ENCODE peak calls at places on chromosomes 13 and 19, in four cellular contexts. B is left ventricle myocardium inferior, P is sigmoid colon, K is upper lobe of left lung. J is an unnamed sample.

GRCh38 chr13:98050041-98050466 is 92.8 kb upstream of the FARP1 start:
- DNase-seq in P (no peak), B (no peak), K (no peak), J (no peak)

GRCh38 chr13:19586904-19587634 is 25.7 kb upstream of the TPTE2 start:
- DNase-seq in P (no peak), B (no peak), K (peak; percentile 47), J (no peak)

GRCh38 chr19:32649751-32650150 is 25.2 kb downstream of the ANKRD27 start:
- DNase-seq in K (no peak), B (peak; percentile 74), P (no peak), J (no peak)

GRCh38 chr19:48598996-48599626 is 7.4 kb upstream of the SPACA4 start:
- DNase-seq in P (no peak), B (no peak), K (no peak), J (no peak)

GRCh38 chr13:41075034-41075433 is 13.7 kb downstream of the WBP4 start:
- DNase-seq in P (no peak), B (no peak), K (no peak), J (no peak)

GRCh38 chr19:38073806-38074685 is 150.0 kb downstream of the DPF1 start:
- DNase-seq in B (no peak), K (no peak), P (no peak), J (no peak)

GRCh38 chr13:20769091-20769490 is 4.7 kb downstream of the EEF1AKMT1 start:
- DNase-seq in B (no peak), P (no peak), K (no peak), J (no peak)

GRCh38 chr13:30851697-30852096 is 54.4 kb upstream of the MEDAG start:
- DNase-seq in P (no peak), B (no peak), K (no peak), J (no peak)

GRCh38 chr19:35346193-35347052 is 1.3 kb upstream of the FFAR1 start:
- DNase-seq in K (peak; percentile 24), B (no peak), P (peak; percentile 53), J (peak; percentile 24)

DNA sequence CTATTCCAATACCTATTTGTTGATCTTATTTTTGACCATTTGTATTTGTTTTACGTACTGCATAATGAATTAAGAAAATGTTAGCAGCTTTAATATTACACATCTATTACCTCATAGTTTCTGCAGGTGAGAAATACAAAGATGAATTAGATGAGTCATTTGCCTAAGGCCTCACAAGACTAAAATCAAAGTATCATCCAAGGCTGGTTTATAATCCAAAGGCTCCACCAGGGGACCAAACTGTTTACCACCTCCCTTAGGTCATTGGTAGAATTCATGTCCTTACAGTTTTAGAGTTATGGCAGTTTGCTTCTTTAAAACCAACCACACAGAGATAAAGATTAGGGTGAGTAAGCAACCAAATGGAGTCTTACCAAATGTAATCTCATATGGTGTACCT is 848.1 kb downstream of the SLITRK6 start:
- DNase-seq in P (no peak), B (no peak), K (no peak), J (no peak)
- TF ChIP-seq CTCF in P (no peak), B (no peak), K (no peak), J (no peak)

DNA sequence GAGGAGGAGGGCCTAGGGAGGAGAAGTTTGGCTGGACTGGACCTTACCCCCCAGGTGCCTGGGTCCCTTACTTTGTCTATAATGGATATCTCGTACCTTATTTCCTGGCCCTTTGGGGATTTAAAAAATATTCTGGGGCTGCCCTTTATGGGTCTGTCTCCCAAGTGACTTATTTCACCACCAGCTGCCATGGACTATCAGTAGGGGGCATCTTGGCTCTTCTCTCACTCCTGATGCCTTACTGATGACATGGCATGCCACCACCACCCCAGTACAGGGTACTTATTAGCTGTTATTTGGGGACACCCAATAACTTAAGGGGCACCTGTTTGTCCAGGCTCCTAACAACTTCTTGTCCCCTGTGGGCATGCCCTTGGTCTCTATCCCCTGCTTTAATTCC is 38.0 kb downstream of the NFIX start:
- DNase-seq in K (no peak), P (no peak), B (no peak), J (no peak)
- TF ChIP-seq CTCF in K (no peak), P (no peak), B (peak; percentile 21), J (no peak)

DNA sequence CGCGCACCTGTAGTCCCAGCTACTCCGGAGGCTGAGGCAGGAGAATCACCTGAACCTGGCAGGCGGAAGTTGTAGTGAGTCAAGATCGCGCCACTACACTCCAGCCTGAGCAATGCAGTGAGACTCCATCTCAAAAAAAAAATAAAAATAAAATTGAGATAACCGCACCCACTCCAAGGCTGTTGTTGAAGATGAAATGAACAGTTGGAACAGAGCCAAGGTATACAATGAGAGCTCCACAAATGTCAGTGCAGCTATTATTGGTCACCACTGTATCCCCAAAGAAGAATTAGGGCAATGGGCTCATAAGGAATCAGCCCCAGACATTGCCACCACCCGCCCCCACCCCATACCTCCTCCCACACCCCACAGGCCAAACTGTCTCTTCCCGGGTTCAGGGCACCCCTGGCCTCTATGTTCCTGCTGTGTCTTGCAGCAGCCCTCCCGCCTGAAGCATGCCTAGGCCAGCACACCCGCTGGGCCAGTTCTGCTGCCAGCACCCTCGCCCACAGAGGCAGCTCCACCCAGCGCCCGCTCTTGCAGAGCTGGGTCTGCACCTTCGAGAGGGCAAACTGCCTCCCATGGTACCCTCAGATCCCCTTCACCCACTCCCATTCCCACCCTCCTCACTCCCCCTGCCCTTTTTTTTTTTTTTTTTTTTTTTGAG is 3.5 kb upstream of the S1PR5 start:
- DNase-seq in P (no peak), B (no peak), K (no peak), J (no peak)
- TF ChIP-seq CTCF in P (no peak), B (no peak), K (no peak), J (no peak)

GRCh38 chr13:25179810-25180437 is 7.8 kb upstream of the AMER2 start:
- DNase-seq in P (no peak), K (no peak), B (no peak), J (no peak)

GRCh38 chr13:25179011-25179410 is 6.9 kb upstream of the AMER2 start:
- DNase-seq in K (no peak), B (no peak), P (no peak), J (no peak)

GRCh38 chr13:25180795-25181537 is 8.9 kb upstream of the AMER2 start:
- DNase-seq in P (no peak), B (no peak), K (no peak), J (no peak)

GRCh38 chr13:25180450-25180794 is 8.3 kb upstream of the AMER2 start:
- DNase-seq in P (no peak), K (no peak), B (no peak), J (no peak)

DNA sequence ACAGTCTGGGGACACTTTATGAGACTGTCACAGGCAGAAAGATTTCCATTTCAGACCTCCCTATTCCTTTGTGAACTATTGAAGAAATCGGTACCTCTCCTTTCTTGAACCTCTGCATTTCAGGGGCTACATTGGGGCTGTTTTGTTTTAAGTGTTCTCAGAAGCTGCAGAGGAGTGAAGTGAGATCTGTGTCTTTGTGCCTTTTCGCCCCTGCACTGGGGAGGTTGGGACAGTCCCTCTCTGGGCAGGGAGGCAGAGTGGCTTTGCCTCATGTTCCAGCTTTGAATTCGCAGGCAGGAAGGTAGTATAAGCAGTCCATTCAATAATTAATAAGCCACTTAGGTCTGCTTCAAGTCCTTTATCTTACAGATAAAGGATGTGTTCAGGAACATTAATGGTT is 9.5 kb upstream of the AMER2 start:
- DNase-seq in K (no peak), B (no peak), P (no peak), J (no peak)
- TF ChIP-seq CTCF in K (no peak), B (no peak), P (no peak), J (no peak)

GRCh38 chr19:47378246-47378645 is 29.1 kb downstream of the DHX34 start:
- DNase-seq in P (no peak), B (no peak), K (no peak), J (no peak)
- TF ChIP-seq CTCF in P (no peak), B (no peak), K (no peak), J (no peak)

GRCh38 chr19:15315101-15315500 is 17.2 kb downstream of the BRD4 start:
- DNase-seq in P (no peak), B (no peak), K (no peak), J (no peak)

GRCh38 chr19:15313649-15314279 is 18.6 kb downstream of the BRD4 start:
- DNase-seq in K (no peak), P (peak; percentile 21), B (no peak), J (no peak)

GRCh38 chr19:15318241-15318691 is 14.1 kb downstream of the BRD4 start:
- DNase-seq in K (peak; percentile 56), P (no peak), B (no peak), J (no peak)

GRCh38 chr19:15317392-15318011 is 14.8 kb downstream of the BRD4 start:
- DNase-seq in B (no peak), K (no peak), P (no peak), J (no peak)

GRCh38 chr19:15316498-15316897 is 15.8 kb downstream of the BRD4 start:
- DNase-seq in P (no peak), K (no peak), B (no peak), J (no peak)
- TF ChIP-seq CTCF in P (no peak), K (no peak), B (no peak), J (no peak)

DNA sequence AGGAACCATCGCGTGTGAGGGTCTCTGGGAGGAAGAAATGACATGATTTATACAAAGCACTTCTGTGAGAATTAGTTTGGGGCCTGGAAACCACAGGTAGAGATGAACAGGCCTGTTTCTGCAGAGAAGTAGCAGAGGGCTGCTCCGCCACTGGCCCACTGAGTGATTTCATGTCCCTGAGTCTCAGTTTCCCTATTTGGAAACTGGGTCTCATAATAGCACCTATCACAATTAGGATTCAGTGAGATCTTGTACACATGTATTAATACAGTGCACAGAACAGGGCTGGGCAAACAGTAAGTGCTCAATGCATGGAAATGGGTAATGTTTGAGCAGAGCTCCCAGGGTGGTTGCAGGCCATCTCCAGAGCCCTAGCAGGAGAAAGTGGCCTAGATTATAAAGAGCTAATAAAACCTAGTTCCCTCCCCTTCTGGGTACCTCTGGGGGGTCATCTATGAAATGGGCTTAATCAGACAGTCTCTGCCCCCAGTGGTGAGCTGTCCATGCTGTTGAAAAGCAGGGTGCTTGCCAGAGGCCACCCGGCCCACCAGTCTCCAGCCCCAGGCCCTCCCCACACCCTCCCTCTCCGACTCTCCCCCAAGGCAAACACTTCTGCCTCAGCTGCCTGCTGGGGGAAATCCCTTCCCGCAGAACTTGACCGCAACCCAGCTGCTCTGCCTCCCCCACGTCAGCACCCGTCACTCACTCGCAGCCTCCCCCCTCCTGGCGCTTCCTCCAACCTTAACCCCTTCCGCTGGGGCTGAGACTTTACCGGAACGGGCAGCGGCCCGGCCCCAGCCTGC is 4.5 kb downstream of the BCL3 start:
- DNase-seq in B (peak; percentile 90), P (peak; percentile 94), K (peak; percentile 98), J (peak; percentile 72)
- TF ChIP-seq CTCF in B (peak; percentile 29), P (no peak), K (peak; percentile 25), J (no peak)

DNA sequence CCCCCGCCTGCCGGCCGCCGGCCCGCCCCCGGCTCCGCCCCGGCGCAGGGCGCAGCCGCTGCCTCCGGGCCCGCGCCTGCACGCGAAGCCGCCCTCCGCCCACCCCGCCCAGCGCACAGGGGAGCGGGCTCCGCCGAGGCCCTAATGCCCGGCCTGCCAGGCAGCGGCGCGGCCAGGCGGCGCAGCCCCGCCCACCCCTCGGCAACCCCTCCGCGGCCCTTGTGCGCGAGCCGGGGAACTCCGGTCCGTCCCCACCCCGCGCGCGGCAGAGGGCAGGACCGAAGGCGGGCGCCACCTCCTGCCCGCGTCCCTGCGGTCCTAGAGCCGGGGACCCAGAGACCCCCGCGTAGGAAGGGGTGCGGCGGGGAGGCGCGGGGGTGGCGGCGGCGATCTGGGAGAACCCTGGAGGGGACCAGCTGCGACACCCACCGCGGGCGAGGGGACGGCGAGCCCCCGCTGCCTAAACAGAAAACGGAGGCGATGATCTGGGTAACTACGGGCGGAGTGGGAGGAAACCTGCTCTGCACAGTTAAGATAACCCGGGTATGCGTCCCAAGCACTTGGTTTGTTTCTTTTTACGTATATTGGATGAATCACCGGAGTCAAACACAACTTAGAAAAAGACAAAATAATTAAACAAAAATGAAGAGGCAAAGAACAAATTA is 351 bp upstream of the USP12 start:
- DNase-seq in B (peak; percentile 93), K (peak; percentile 95), P (peak; percentile 96), J (peak; percentile 50)
- TF ChIP-seq CTCF in B (peak; percentile 35), K (no peak), P (no peak), J (no peak)